ENCODE peak calls at places on chromosomes 13 and 19, in six cellular contexts. J is brain microvascular endothelial cell, I is H9, X is aorta, V is stomach, W is spleen. F is an unnamed sample.

GRCh38 chr13:100526299-100527030 is 62.1 kb downstream of the GGACT start:
- DNase-seq in J (no peak), W (no peak), I (no peak), X (no peak), V (no peak), F (no peak)

GRCh38 chr13:86714495-86714894 is 915.3 kb upstream of the SLITRK6 start:
- DNase-seq in V (no peak), X (no peak), J (no peak), W (no peak), I (no peak), F (no peak)

GRCh38 chr13:114318624-114319023 is 4.3 kb downstream of the CHAMP1 start:
- DNase-seq in W (no peak), I (no peak), X (no peak), J (no peak), V (no peak), F (no peak)

GRCh38 chr19:41887711-41888382 is 4.9 kb downstream of the ARHGEF1 start:
- DNase-seq in V (peak), X (no peak), J (no peak), W (peak), I (peak), F (peak)

GRCh38 chr13:28819748-28820098 is 416 bp upstream of the MTUS2 start:
- DNase-seq in J (no peak), X (peak), W (no peak), I (peak), V (peak), F (peak)

GRCh38 chr19:34480971-34481821 is at the start of gene WTIP:
- DNase-seq in V (peak), J (peak), X (peak), I (peak), W (no peak), F (peak)

GRCh38 chr19:7970716-7971448 is 27.4 kb upstream of the TIMM44 start:
- DNase-seq in X (no peak), V (peak), J (peak), W (peak), I (peak), F (peak)

GRCh38 chr13:95620498-95621140 is 23.9 kb downstream of the DZIP1 start:
- DNase-seq in V (no peak), J (no peak), X (no peak), I (no peak), W (no peak), F (peak)

GRCh38 chr13:101416181-101417042 is at the start of gene NALCN:
- DNase-seq in W (no peak), X (peak), I (peak), V (no peak), J (no peak), F (no peak)

DNA sequence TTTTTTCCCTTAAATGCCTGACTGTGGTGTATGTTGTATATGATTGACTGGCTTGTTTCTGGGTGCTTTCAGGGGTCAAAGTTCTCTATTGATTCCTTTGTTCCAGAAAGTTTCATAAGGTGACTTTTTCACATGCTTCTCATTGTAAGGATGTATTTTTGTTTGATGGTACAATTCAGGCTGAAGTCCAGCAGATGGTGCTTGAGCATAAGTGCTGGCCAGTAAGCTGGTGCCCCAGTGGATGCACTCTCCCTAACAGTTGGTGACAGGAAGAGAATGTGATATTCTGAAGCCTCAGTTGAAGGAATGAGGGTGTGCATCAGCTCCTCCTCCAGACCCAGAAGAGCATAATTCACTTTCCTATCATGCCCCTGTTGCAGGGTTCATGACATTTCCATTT is 1941.6 kb upstream of the PRR20A start:
- DNase-seq in V (no peak), X (no peak), W (no peak), I (no peak), J (no peak), F (no peak)
- H3K27ac ChIP-seq in V (no peak), X (no peak), W (no peak), I (no peak), J (no peak), F (no peak)

GRCh38 chr19:46482645-46483044 is 11.3 kb upstream of the PNMA8A start:
- DNase-seq in W (no peak), X (no peak), V (no peak), J (peak), I (no peak), F (no peak)
- H3K27ac ChIP-seq in W (no peak), X (no peak), V (no peak), J (no peak), I (no peak), F (no peak)

GRCh38 chr13:49116873-49117272 is 103.3 kb upstream of the MLNR start:
- DNase-seq in X (no peak), W (no peak), J (no peak), V (no peak), I (no peak), F (no peak)

GRCh38 chr13:49110122-49110831 is 109.9 kb upstream of the MLNR start:
- DNase-seq in V (peak), J (peak), X (peak), W (peak), I (peak), F (peak)

GRCh38 chr13:49108204-49108603 is 111.9 kb upstream of the MLNR start:
- DNase-seq in I (no peak), V (no peak), J (no peak), X (no peak), W (no peak), F (no peak)

GRCh38 chr13:49112782-49113525 is 107.2 kb upstream of the MLNR start:
- DNase-seq in V (no peak), I (peak), X (no peak), W (no peak), J (no peak), F (no peak)

DNA sequence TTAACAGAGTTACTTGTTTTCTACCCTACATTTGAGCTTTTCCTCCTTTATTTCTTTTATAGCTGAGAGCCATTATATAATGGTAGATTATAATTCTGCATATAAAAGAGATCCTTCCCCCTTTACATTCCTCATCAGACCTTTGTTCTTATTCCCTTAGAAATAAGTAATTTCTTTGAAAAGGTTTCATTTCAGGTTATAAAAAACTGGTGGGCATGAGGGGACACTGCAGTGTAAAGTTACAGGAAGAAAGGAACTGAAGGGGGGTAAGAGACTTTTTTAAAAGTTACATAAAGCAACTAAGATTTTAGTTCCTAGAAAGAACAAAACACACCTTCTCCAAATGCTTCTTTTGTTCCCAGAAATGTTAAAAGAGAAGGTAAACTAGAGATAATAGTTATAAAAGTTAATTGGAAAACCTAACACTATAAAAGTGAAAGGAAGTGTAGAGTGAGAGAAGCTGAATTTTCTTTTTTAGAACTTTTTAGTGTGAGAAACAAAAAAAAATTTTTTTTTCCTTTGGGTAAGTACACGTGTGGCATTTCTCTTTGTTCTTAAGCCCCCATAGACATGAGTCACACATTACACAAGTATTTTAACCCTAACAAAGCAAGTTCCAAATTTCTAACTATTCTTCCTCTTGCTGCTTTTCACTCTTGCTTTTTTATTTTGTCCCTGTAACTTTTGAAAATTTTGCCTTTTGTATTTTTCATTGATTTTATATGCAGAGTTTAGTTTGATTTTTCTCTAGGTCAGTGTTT is 106.4 kb upstream of the MLNR start:
- DNase-seq in W (no peak), X (no peak), I (no peak), J (no peak), V (no peak), F (no peak)
- H3K27ac ChIP-seq in W (no peak), X (no peak), I (peak), J (peak), V (no peak), F (no peak)

DNA sequence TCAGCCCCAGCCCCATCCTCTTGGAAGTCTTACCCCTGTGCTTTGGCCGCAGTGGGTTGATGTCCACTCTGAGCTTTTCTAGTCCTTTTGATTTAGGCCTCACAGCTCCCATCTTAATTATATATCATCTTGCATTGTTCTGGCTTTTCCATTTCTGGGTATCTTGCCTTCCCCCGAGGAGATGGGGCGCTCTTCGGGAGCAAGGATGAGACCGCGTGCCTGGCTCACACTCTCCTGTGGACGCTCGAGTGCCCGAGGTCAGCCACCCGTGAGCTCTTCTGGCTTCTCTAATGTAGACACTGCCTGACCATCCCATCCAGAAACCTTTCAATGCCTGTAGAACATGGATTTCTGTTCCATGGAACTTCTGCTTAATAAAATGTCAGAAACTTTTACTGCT is 53.5 kb upstream of the GPR183 start:
- DNase-seq in V (no peak), J (no peak), W (no peak), I (no peak), X (no peak), F (no peak)
- H3K27ac ChIP-seq in V (no peak), J (no peak), W (peak), I (no peak), X (no peak), F (peak)

DNA sequence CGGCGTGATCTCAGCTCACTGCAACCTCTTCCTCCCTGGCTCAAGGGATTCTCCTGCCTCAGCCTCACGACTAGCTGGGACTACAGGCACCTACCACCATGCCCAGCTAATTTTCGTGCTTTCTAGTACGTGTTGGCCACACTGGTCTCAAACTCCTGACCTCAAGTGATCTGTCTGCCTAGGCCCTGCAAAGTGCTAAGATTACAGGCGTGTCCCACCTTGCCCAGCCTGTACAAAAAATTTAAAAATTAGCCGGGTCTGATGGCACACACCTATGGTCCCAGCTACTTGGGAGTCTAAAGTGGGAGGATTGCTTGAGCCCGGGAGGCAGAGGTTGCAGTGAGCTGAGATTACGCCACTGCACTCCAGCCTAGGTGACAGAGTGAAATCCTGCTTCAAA is 4.7 kb upstream of the MEX3D start:
- DNase-seq in J (no peak), I (no peak), X (no peak), W (no peak), V (no peak), F (no peak)
- H3K27ac ChIP-seq in J (no peak), I (no peak), X (no peak), W (no peak), V (no peak), F (no peak)

GRCh38 chr19:19407640-19407933 is 2.1 kb downstream of the GATAD2A start:
- DNase-seq in J (no peak), X (no peak), V (no peak), I (no peak), W (no peak), F (no peak)
- H3K27ac ChIP-seq in J (peak), X (no peak), V (peak), I (no peak), W (peak), F (peak)

DNA sequence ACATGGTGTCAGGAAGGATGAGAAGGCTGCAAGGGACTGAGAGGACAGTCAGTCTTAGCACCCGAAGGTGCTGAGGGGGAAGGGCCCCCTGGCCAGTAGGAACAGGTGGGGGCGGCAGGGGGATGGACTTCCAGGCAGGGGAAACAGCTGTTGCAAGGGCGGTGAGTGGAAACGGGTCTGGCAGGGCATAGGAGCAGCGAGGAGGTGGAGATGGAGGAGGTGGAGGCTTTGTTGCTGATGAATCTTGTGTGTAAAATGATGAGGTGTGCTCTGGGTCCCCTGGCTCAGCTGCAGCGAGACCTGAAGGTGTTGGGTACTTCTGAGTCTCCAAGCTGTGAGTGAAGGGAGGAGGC is 1.2 kb downstream of the MAP1S start:
- DNase-seq in J (no peak), V (no peak), X (no peak), W (no peak), I (no peak), F (no peak)
- H3K27ac ChIP-seq in J (no peak), V (peak), X (no peak), W (peak), I (no peak), F (no peak)

DNA sequence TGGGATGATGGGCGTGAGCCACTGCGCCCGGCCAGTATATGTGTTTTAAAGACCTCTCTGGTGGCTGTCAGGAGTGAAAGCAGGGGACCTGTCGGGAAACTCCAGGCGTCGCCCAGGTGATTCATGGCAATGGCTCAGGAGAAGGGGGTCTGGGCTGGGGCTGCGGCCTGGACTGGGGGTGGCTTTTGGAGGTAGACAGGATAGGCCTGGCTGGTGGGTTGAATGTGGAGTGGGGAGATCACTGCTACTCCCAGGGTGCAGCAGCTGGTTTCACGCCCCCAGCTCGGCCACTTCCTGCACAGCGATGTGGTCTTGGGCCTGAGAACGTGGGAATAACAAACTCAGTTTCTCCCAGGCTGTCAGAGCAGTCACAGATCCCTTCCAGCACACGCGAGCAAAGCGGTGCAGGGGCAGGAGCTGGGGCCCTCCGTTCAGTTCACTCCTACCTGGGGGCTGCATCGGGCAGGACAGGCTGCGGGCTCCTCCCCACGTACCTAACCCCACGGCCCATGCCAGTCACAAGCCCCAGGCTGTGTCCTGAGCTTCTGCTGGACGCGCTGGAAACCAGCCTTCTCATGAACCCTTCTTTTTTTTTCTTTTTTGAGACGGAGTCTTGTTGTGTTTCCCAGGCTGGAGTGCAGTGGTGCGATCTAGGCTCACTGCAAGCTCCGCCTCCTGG is 18.9 kb downstream of the KDM4B start:
- DNase-seq in X (peak), I (no peak), J (no peak), W (no peak), V (no peak), F (no peak)
- H3K27ac ChIP-seq in X (no peak), I (no peak), J (peak), W (no peak), V (no peak), F (no peak)

GRCh38 chr19:11346104-11346940 is at the start of the genes CCDC159 and TMEM205:
- DNase-seq in V (peak), I (peak), X (peak), W (peak), J (peak), F (peak)

GRCh38 chr19:11349171-11349570 is 2.9 kb downstream of the CCDC159 start:
- DNase-seq in I (no peak), J (no peak), W (no peak), X (no peak), V (no peak), F (no peak)

GRCh38 chr19:11345122-11345752 is 831 bp downstream of the TMEM205 start:
- DNase-seq in W (no peak), I (no peak), V (no peak), X (no peak), J (no peak), F (peak)

GRCh38 chr19:11342429-11342828 is 3.0 kb upstream of the RAB3D start:
- DNase-seq in J (no peak), I (no peak), W (no peak), V (no peak), X (no peak), F (no peak)

DNA sequence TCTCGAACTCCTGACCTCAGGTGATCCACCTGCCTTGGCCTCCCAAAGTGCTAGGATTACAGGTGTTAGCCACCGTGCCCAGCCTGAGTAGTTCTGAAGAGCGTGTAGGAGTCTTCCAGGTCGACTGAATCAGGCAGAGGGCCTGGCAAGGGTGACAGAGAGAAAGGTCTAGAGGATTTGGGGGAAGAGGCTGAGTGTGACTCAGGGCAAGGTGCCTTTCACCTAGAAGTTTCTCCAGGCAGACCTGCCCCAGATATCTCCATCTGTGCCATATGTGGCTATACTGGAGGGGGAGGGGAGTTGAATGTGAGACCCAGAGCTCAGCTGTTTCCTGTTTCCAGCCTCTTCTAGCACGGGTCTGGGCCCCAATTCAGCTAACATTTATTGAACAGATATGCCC is 1.2 kb downstream of the CCDC159 start:
- DNase-seq in W (no peak), J (no peak), X (no peak), V (no peak), I (no peak), F (no peak)
- H3K27ac ChIP-seq in W (no peak), J (no peak), X (no peak), V (peak), I (no peak), F (no peak)

DNA sequence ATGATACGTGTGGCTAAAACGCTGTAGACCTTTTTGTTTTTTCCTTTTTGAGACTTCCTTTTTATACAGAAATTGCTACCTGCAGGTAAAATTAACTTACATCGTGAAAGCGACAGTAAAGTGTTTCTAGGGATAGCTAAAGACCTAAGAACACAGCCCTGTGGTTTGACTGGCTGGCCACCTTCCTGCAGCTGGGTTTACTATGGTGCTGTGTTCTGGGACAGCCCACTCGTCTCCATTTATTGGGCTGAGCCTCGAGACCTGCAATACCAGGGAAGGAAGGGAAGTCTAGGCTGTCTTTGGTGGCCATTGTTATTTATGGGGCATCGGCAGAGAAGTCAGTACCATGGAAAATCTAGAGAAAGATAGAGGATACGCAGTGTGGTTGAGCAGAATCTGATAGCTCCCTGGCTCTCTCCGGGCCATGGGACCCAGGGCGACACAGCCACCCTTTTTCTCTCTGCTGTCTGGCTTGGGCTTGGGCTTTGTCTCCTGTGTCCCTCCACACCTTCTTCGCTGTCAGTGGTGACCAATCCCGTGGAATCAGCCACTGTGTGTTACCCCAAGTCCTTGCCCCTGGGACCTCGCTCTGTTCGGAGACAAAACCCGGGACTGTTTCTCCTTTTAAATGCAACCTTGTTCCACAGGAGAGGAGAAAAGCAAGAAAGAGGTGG is 30.9 kb downstream of the ACTN4 start:
- DNase-seq in W (peak), I (no peak), J (no peak), X (no peak), V (no peak), F (no peak)
- H3K27ac ChIP-seq in W (no peak), I (no peak), J (no peak), X (no peak), V (peak), F (peak)

F was measured in colonic mucosa.